ENCODE peak calls at places on chromosomes 2 and 18, in five cellular contexts. Z is IMR-90, R is MM.1S, U is dorsolateral prefrontal cortex, X is GM12865. K is an unnamed sample.

GRCh38 chr2:62238236-62238635 is 42.3 kb downstream of the B3GNT2 start:
- DNase-seq in U (no peak), R (no peak), X (no peak), Z (no peak), K (no peak)

GRCh38 chr2:186299610-186300009 is 186.4 kb upstream of the ZC3H15 start:
- DNase-seq in U (no peak), X (no peak), R (no peak), Z (no peak), K (no peak)

GRCh38 chr2:156653670-156654069 is 217.5 kb downstream of the GPD2 start:
- DNase-seq in R (no peak), U (no peak), Z (no peak), X (no peak), K (no peak)

GRCh38 chr2:152028182-152028862 is 70.5 kb downstream of the CACNB4 start:
- DNase-seq in X (peak), U (no peak), Z (peak), R (no peak), K (no peak)

GRCh38 chr18:76564636-76565237 is 69.7 kb upstream of the ZNF516 start:
- DNase-seq in R (no peak), U (no peak), Z (no peak), X (no peak), K (no peak)

GRCh38 chr2:172972005-172972619 is 103.5 kb upstream of the MAP3K20 start:
- DNase-seq in U (no peak), X (peak), Z (peak), R (peak), K (peak)

GRCh38 chr18:25561923-25562322 is 210.0 kb upstream of the ZNF521 start:
- DNase-seq in X (peak), R (peak), U (no peak), Z (peak), K (peak)

GRCh38 chr2:217822296-217823252 is 180.2 kb downstream of the TNS1 start:
- DNase-seq in R (no peak), X (no peak), U (no peak), Z (peak), K (no peak)

GRCh38 chr2:149160701-149161217 is 122.3 kb downstream of the LYPD6B start:
- DNase-seq in U (no peak), R (peak), X (peak), Z (no peak), K (peak)

GRCh38 chr18:3688682-3689081 is 238.7 kb downstream of the TGIF1 start:
- DNase-seq in X (no peak), U (no peak), R (no peak), Z (peak), K (no peak)

GRCh38 chr18:5410582-5410981 is 115.1 kb upstream of the ZBTB14 start:
- DNase-seq in U (no peak), R (no peak), X (no peak), Z (no peak), K (no peak)

GRCh38 chr2:24543252-24543651 is 52.2 kb downstream of the NCOA1 start:
- DNase-seq in X (no peak), R (no peak), U (no peak), Z (no peak), K (no peak)

GRCh38 chr2:218444692-218445357 is 25.9 kb downstream of the VIL1 start:
- DNase-seq in U (no peak), Z (no peak), X (no peak), R (no peak), K (no peak)

GRCh38 chr2:238160206-238161129 is 1.7 kb downstream of the ERFE start:
- DNase-seq in Z (peak), R (no peak), X (peak), U (peak), K (peak)

DNA sequence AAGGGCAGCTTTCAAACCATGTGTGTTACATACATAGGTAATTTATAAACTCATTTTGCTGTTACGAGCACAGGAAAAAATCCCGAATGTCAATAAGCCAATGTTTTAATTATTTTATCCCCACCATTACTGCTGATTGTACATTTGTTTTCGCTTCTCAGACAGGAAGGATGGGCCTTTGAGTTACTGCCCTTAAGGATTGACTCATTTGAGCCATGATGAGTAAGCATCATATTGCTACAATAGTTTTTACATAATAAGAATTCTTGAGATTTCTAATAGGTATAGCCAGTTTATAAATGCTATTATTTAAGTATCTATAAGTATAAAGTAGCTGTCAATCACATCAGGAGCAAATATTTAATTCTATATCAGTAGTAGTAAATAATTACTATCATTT is 516.6 kb downstream of the XIRP2 start:
- DNase-seq in U (no peak), Z (peak), R (no peak), X (no peak), K (no peak)
- TF ChIP-seq CTCF in U (no peak), Z (no peak), R (no peak), X (no peak), K (no peak)

DNA sequence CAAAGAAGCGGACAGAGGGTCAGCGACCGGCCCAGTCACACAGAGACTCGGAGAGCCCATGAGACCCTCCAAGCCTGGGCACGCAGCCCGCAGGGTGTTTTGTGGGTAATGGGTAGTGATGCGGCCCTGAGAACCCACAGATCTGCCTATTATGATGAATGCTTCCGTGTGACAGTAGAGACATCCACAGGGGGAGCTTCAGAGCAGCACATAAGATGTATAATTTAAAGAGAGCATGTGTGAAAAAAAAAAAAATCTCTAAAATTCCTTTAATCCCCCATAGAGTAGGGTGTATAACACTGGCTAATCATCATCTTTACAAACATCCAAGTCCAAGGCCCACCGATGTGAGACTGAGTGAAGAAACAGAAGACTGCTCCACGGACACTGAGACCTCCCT is 34.6 kb downstream of the BIN1 start:
- DNase-seq in X (no peak), Z (no peak), R (no peak), U (no peak), K (no peak)
- TF ChIP-seq CTCF in X (no peak), Z (peak), R (no peak), U (no peak), K (no peak)

GRCh38 chr18:49443837-49444236 is 16.6 kb downstream of the DYM start:
- DNase-seq in X (no peak), Z (no peak), R (no peak), U (no peak), K (no peak)

GRCh38 chr18:49444599-49444998 is 15.8 kb downstream of the DYM start:
- DNase-seq in U (no peak), Z (no peak), X (no peak), R (no peak), K (no peak)

GRCh38 chr18:49446481-49446880 is 14.0 kb downstream of the DYM start:
- DNase-seq in U (no peak), X (no peak), Z (peak), R (no peak), K (no peak)

GRCh38 chr18:49441338-49441938 is 19.0 kb downstream of the DYM start:
- DNase-seq in Z (no peak), U (no peak), X (no peak), R (no peak), K (no peak)
- TF ChIP-seq CTCF in Z (no peak), U (no peak), X (no peak), R (no peak), K (no peak)

GRCh38 chr2:98937906-98938305 is 1.9 kb upstream of the CRACDL start:
- DNase-seq in R (no peak), Z (no peak), X (no peak), U (no peak), K (no peak)
- TF ChIP-seq CTCF in R (no peak), Z (no peak), X (no peak), U (no peak), K (no peak)